ENCODE peak calls at places on chromosomes 2 and 18, in nine cellular contexts. R is gastrocnemius medialis, V is spleen, C is heart left ventricle, I is adrenal gland, Y is HCT116, H is breast epithelium, W is body of pancreas, K is thyroid gland. S is an unnamed sample.

GRCh38 chr18:32956591-32957310 is 183.9 kb upstream of the KLHL14 start:
- DNase-seq in R (no peak), V (no peak), C (no peak), I (peak), Y (no peak), H (no peak), W (no peak), K (peak), S (no peak)

GRCh38 chr2:10473121-10473756 is 25.1 kb upstream of the ODC1 start:
- DNase-seq in R (no peak), V (peak), C (no peak), I (no peak), Y (no peak), H (no peak), W (no peak), K (no peak), S (no peak)

GRCh38 chr2:168201211-168201610 is 46.2 kb downstream of the STK39 start:
- DNase-seq in R (no peak), V (no peak), C (no peak), I (no peak), Y (no peak), H (no peak), W (no peak), K (no peak), S (no peak)

GRCh38 chr2:127270663-127271062 is 23.3 kb downstream of the ERCC3 start:
- DNase-seq in R (no peak), V (no peak), C (no peak), I (no peak), Y (no peak), H (no peak), W (no peak), K (no peak), S (no peak)

GRCh38 chr2:239255218-239255617 is 145.6 kb downstream of the HDAC4 start:
- DNase-seq in R (no peak), V (no peak), C (no peak), I (no peak), Y (no peak), H (no peak), W (no peak), K (no peak), S (no peak)

GRCh38 chr18:32879497-32879896 is 106.7 kb upstream of the KLHL14 start:
- DNase-seq in R (no peak), V (no peak), C (no peak), I (no peak), Y (no peak), H (no peak), W (no peak), K (no peak), S (no peak)

GRCh38 chr18:79598885-79599175 is 80.8 kb upstream of the CTDP1 start:
- DNase-seq in R (no peak), V (peak), C (peak), I (no peak), Y (no peak), H (no peak), W (no peak), K (no peak), S (peak)

GRCh38 chr2:104583791-104584190 is 270.1 kb upstream of the POU3F3 start:
- DNase-seq in R (no peak), V (no peak), C (no peak), I (no peak), Y (no peak), H (no peak), W (no peak), K (no peak), S (no peak)

GRCh38 chr2:1609706-1610485 is 134.4 kb downstream of the PXDN start:
- DNase-seq in R (no peak), V (no peak), C (peak), I (no peak), Y (no peak), H (no peak), W (no peak), K (no peak), S (no peak)

GRCh38 chr2:96143231-96143847 is 1.9 kb downstream of the DUSP2 start:
- DNase-seq in R (no peak), V (peak), C (peak), I (no peak), Y (no peak), H (no peak), W (no peak), K (no peak), S (peak)

GRCh38 chr18:24567199-24567598 is 106.8 kb downstream of the HRH4 start:
- DNase-seq in R (no peak), V (no peak), C (no peak), I (no peak), Y (no peak), H (no peak), W (no peak), K (no peak), S (no peak)

GRCh38 chr2:218029366-218030360 is 26.9 kb upstream of the TNS1 start:
- DNase-seq in R (no peak), V (no peak), C (peak), I (no peak), Y (no peak), H (no peak), W (no peak), K (peak), S (peak)

GRCh38 chr18:6405237-6406074 is 9.3 kb downstream of the L3MBTL4 start:
- DNase-seq in R (no peak), V (no peak), C (no peak), I (no peak), Y (no peak), H (peak), W (no peak), K (no peak), S (no peak)

GRCh38 chr18:29969876-29970275 is 1072.7 kb downstream of the DSC3 start:
- DNase-seq in R (no peak), V (no peak), C (no peak), I (no peak), Y (no peak), H (no peak), W (no peak), K (no peak), S (no peak)

GRCh38 chr2:25281581-25281980 is 60.1 kb downstream of the DNMT3A start:
- DNase-seq in R (no peak), V (no peak), C (no peak), I (no peak), Y (no peak), H (peak), W (no peak), K (peak), S (no peak)

GRCh38 chr2:25283921-25284320 is 57.8 kb downstream of the DNMT3A start:
- DNase-seq in R (no peak), V (no peak), C (no peak), I (no peak), Y (no peak), H (no peak), W (no peak), K (no peak), S (no peak)

GRCh38 chr2:25285265-25286024 is 56.3 kb downstream of the DNMT3A start:
- DNase-seq in R (no peak), V (no peak), C (no peak), I (no peak), Y (no peak), H (no peak), W (no peak), K (no peak), S (no peak)

GRCh38 chr2:25286723-25287483 is 54.8 kb downstream of the DNMT3A start:
- DNase-seq in R (no peak), V (no peak), C (no peak), I (no peak), Y (no peak), H (no peak), W (no peak), K (no peak), S (no peak)

GRCh38 chr2:25286025-25286400 is 55.7 kb downstream of the DNMT3A start:
- DNase-seq in R (no peak), V (peak), C (no peak), I (no peak), Y (no peak), H (no peak), W (no peak), K (peak), S (peak)
- H3K27ac ChIP-seq in R (peak), V (peak), C (peak), I (peak), Y (no peak), H (no peak), W (no peak), K (peak), S (peak)

GRCh38 chr2:84459028-84459943 is at the start of gene SUCLG1:
- DNase-seq in R (peak), V (peak), C (peak), I (peak), Y (peak), H (peak), W (peak), K (peak), S (peak)
- TF ChIP-seq POLR2A in R (peak), V (peak), C (peak), I (peak), Y (peak), H (no peak), W (peak), K (no peak), S (peak)

DNA sequence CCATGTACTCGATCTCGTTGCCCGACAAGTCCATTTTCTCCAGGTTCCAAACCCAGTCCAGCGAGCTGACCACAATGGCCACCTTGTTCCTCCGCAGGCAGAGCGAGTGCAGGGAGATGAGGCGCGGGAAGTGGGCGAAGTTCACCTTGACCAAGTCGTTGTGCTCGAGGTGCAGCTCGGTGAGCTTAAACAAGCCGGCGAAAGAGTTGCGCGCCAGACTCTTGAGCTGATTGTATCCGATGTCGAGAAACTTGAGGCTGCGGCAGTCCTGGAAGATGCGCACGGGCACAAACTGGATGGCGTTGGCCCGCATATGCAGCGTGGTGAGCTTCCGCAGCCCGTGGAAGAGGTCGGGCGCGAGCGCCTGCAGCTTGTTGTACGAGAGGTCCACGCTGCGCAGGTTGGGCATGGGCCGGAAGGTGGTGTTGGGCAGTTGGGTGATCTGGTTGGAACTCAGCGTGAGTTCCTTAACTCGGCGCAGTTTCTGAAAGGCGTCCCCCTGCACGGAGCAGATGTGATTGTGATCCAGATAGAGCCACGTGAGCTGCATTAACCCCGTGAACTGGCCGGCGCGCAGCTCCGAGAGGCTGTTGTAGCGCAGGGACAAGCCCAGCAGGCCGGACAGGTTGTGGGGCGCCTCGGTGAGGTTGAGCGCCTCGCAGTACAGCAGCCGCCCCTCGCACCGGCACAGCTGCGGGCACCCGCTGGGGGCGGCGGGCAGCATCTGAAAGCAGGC is 1.4 kb downstream of the LRRTM1 start:
- DNase-seq in R (no peak), V (peak), C (no peak), I (no peak), Y (no peak), H (no peak), W (no peak), K (peak), S (no peak)
- H3K4me3 ChIP-seq in R (peak), V (peak), C (peak), I (no peak), Y (no peak), H (peak), W (no peak), K (peak), S (peak)

GRCh38 chr2:222421626-222422025 is 2.7 kb upstream of the SGPP2 start:
- DNase-seq in R (no peak), V (no peak), C (no peak), I (no peak), Y (no peak), H (no peak), W (no peak), K (no peak), S (no peak)

GRCh38 chr2:222423186-222423585 is 1.2 kb upstream of the SGPP2 start:
- DNase-seq in R (no peak), V (no peak), C (no peak), I (no peak), Y (no peak), H (no peak), W (no peak), K (no peak), S (no peak)

GRCh38 chr2:222413295-222413911 is 10.9 kb upstream of the SGPP2 start:
- DNase-seq in R (no peak), V (no peak), C (no peak), I (no peak), Y (no peak), H (no peak), W (no peak), K (no peak), S (no peak)

GRCh38 chr2:222423632-222424280 is 587 bp upstream of the SGPP2 start:
- DNase-seq in R (no peak), V (no peak), C (no peak), I (no peak), Y (no peak), H (no peak), W (no peak), K (peak), S (peak)

GRCh38 chr2:222418734-222419133 is 5.6 kb upstream of the SGPP2 start:
- DNase-seq in R (no peak), V (no peak), C (no peak), I (no peak), Y (no peak), H (no peak), W (no peak), K (no peak), S (no peak)
- H3K27ac ChIP-seq in R (no peak), V (no peak), C (no peak), I (no peak), Y (no peak), H (no peak), W (no peak), K (no peak), S (no peak)

GRCh38 chr2:216694201-216694825 is 1.0 kb downstream of the IGFBP5 start:
- DNase-seq in R (peak), V (no peak), C (peak), I (peak), Y (no peak), H (no peak), W (peak), K (peak), S (no peak)
- TF ChIP-seq POLR2A in R (peak), V (no peak), C (no peak), I (no peak), Y (no peak), H (no peak), W (peak), K (no peak), S (no peak)

GRCh38 chr18:47930844-47931706 is 616 bp upstream of the SMAD2 start:
- DNase-seq in R (peak), V (peak), C (peak), I (peak), Y (peak), H (peak), W (peak), K (peak), S (peak)

GRCh38 chr18:47926101-47926850 is 4.2 kb downstream of the SMAD2 start:
- DNase-seq in R (no peak), V (no peak), C (no peak), I (no peak), Y (no peak), H (no peak), W (no peak), K (no peak), S (no peak)

GRCh38 chr18:47929681-47930085 is 776 bp downstream of the SMAD2 start:
- DNase-seq in R (no peak), V (no peak), C (no peak), I (no peak), Y (no peak), H (no peak), W (no peak), K (no peak), S (no peak)

GRCh38 chr18:47930086-47930843 is at the start of gene SMAD2:
- DNase-seq in R (peak), V (peak), C (peak), I (peak), Y (peak), H (peak), W (peak), K (peak), S (peak)

DNA sequence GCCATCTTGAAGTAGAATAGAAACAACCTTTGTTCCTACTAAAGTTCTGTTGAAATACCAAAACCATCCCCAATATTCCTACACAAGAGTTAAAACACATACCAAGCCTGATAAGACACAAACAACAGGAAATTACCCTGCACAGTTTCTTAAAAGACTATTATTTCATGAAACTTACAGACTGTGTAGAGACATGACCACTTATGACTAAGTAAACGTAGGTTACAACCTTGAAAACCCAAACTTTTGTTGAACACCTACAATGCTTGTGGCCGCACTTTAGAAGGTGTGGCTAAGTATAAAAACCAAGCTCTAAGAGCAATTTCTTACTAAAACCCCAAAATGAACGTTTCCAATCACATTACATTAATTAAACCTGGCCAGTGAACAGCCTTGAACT is 2.0 kb downstream of the SMAD2 start:
- DNase-seq in R (no peak), V (no peak), C (no peak), I (no peak), Y (no peak), H (no peak), W (no peak), K (no peak), S (no peak)
- H3K4me3 ChIP-seq in R (no peak), V (peak), C (peak), I (peak), Y (no peak), H (peak), W (no peak), K (no peak), S (no peak)

DNA sequence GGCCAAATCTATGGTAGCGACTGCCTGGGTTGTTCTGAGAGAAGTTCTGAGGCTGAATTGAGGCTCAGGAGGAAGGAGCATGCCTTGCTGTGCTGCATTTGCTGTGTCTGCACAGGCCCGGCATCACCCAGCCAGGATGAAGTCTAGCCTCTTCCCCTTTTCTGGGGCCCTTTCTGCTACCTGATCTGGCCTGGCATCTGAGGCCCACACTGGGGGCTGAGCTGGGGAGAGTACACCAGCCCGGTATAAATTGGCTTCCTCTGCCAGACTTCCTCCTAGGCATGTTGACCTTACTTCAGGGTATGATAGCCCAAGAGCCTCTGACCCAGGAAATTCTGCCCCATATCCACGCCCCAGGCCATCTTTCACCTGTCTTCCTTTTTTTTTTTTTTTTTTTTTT is 30.0 kb downstream of the MRPL35 start:
- DNase-seq in R (no peak), V (peak), C (no peak), I (no peak), Y (no peak), H (no peak), W (no peak), K (no peak), S (peak)
- H3K27ac ChIP-seq in R (no peak), V (no peak), C (no peak), I (no peak), Y (no peak), H (no peak), W (no peak), K (no peak), S (no peak)

S was measured in Peyer's patch.